ENCODE peak calls at places on chromosome 17, in four cellular contexts. One of them, this sample, is unnamed.

GRCh38 chr17:41705271-41705991 is 6.7 kb upstream of the GAST start:
- DNase-seq in CD4-positive, CD25-positive, alpha-beta regulatory T cell: no peak
- DNase-seq in SW 1271: no peak
- DNase-seq in HTR-8/SVneo: peak
- DNase-seq in this sample: peak

GRCh38 chr17:65229596-65229995 is 92.4 kb downstream of the RGS9 start:
- DNase-seq in CD4-positive, CD25-positive, alpha-beta regulatory T cell: peak
- DNase-seq in SW 1271: no peak
- DNase-seq in HTR-8/SVneo: no peak
- DNase-seq in this sample: no peak

GRCh38 chr17:57594767-57595166 is 150.3 kb downstream of the CCDC182 start:
- DNase-seq in CD4-positive, CD25-positive, alpha-beta regulatory T cell: no peak
- DNase-seq in SW 1271: no peak
- DNase-seq in HTR-8/SVneo: no peak
- DNase-seq in this sample: no peak

GRCh38 chr17:70168044-70168978 is 1.0 kb upstream of the KCNJ2 start:
- DNase-seq in CD4-positive, CD25-positive, alpha-beta regulatory T cell: peak
- DNase-seq in SW 1271: no peak
- DNase-seq in HTR-8/SVneo: peak
- DNase-seq in this sample: peak

GRCh38 chr17:41523787-41524186 is 4.3 kb downstream of the KRT19 start:
- DNase-seq in CD4-positive, CD25-positive, alpha-beta regulatory T cell: no peak
- DNase-seq in SW 1271: no peak
- DNase-seq in HTR-8/SVneo: no peak
- DNase-seq in this sample: no peak

GRCh38 chr17:29620271-29620670 is 2.4 kb downstream of the CORO6 start:
- DNase-seq in CD4-positive, CD25-positive, alpha-beta regulatory T cell: no peak
- DNase-seq in SW 1271: no peak
- DNase-seq in HTR-8/SVneo: peak
- DNase-seq in this sample: peak

GRCh38 chr17:1315891-1316403 is 36.5 kb downstream of the TRARG1 start:
- DNase-seq in CD4-positive, CD25-positive, alpha-beta regulatory T cell: no peak
- DNase-seq in SW 1271: no peak
- DNase-seq in HTR-8/SVneo: no peak
- DNase-seq in this sample: no peak

GRCh38 chr17:64007838-64008282 is 9.7 kb downstream of the PRR29 start:
- DNase-seq in CD4-positive, CD25-positive, alpha-beta regulatory T cell: no peak
- DNase-seq in SW 1271: no peak
- DNase-seq in HTR-8/SVneo: no peak
- DNase-seq in this sample: peak

GRCh38 chr17:81094744-81095607 is 60.0 kb downstream of the BAIAP2 start:
- DNase-seq in CD4-positive, CD25-positive, alpha-beta regulatory T cell: peak
- DNase-seq in SW 1271: no peak
- DNase-seq in HTR-8/SVneo: peak
- DNase-seq in this sample: peak

GRCh38 chr17:42521036-42521435 is 15.0 kb upstream of the NAGLU start:
- DNase-seq in CD4-positive, CD25-positive, alpha-beta regulatory T cell: no peak
- DNase-seq in SW 1271: no peak
- DNase-seq in HTR-8/SVneo: no peak
- DNase-seq in this sample: peak

GRCh38 chr17:60769327-60769726 is 91.7 kb downstream of the BCAS3 start:
- DNase-seq in CD4-positive, CD25-positive, alpha-beta regulatory T cell: no peak
- DNase-seq in SW 1271: no peak
- DNase-seq in HTR-8/SVneo: no peak
- DNase-seq in this sample: no peak

GRCh38 chr17:9002610-9003354 is 18.5 kb upstream of the NTN1 start:
- DNase-seq in CD4-positive, CD25-positive, alpha-beta regulatory T cell: peak
- DNase-seq in SW 1271: no peak
- DNase-seq in HTR-8/SVneo: peak
- DNase-seq in this sample: peak

GRCh38 chr17:1089915-1090314 is 89.9 kb downstream of the ABR start:
- DNase-seq in CD4-positive, CD25-positive, alpha-beta regulatory T cell: no peak
- DNase-seq in SW 1271: no peak
- DNase-seq in HTR-8/SVneo: no peak
- DNase-seq in this sample: no peak

GRCh38 chr17:48510761-48511604 is 19.8 kb downstream of the HOXB1 start:
- DNase-seq in CD4-positive, CD25-positive, alpha-beta regulatory T cell: peak
- DNase-seq in SW 1271: no peak
- DNase-seq in HTR-8/SVneo: no peak
- DNase-seq in this sample: no peak

GRCh38 chr17:58402679-58403078 is 14.7 kb downstream of the RNF43 start:
- DNase-seq in CD4-positive, CD25-positive, alpha-beta regulatory T cell: no peak
- DNase-seq in SW 1271: no peak
- DNase-seq in HTR-8/SVneo: peak
- DNase-seq in this sample: peak

GRCh38 chr17:19292377-19292711 is 55.2 kb downstream of the EPN2 start:
- DNase-seq in CD4-positive, CD25-positive, alpha-beta regulatory T cell: no peak
- DNase-seq in SW 1271: no peak
- DNase-seq in HTR-8/SVneo: no peak
- DNase-seq in this sample: no peak

GRCh38 chr17:73639322-73639721 is 4.9 kb downstream of the SDK2 start:
- DNase-seq in CD4-positive, CD25-positive, alpha-beta regulatory T cell: no peak
- DNase-seq in SW 1271: no peak
- DNase-seq in HTR-8/SVneo: no peak
- DNase-seq in this sample: peak

GRCh38 chr17:36994438-36994837 is 45.7 kb downstream of the AATF start:
- DNase-seq in CD4-positive, CD25-positive, alpha-beta regulatory T cell: no peak
- DNase-seq in SW 1271: no peak
- DNase-seq in HTR-8/SVneo: no peak
- DNase-seq in this sample: no peak